ENCODE peak calls at places on chromosome 21, in six cellular contexts. D is IMR-90; U is fibroblast of the aortic adventitia; K is foreskin fibroblast; J is CD4-positive, alpha-beta T cell; B is fibroblast of lung. Z is an unnamed sample.

GRCh38 chr21:45819478-45820170 is 161.9 kb upstream of the COL6A1 start:
- DNase-seq in B (no peak), J (no peak), D (no peak), U (no peak), K (no peak), Z (peak)

GRCh38 chr21:25717491-25718139 is 17.1 kb downstream of the ATP5PF start:
- DNase-seq in U (peak), B (peak), D (peak), K (peak), J (no peak), Z (no peak)

GRCh38 chr21:34885636-34886553 is 163.2 kb downstream of the RUNX1 start:
- DNase-seq in J (no peak), B (peak), D (no peak), U (no peak), K (no peak), Z (no peak)

GRCh38 chr21:45331521-45332257 is 44.0 kb upstream of the POFUT2 start:
- DNase-seq in U (no peak), J (no peak), B (no peak), D (no peak), K (no peak), Z (no peak)

GRCh38 chr21:37877171-37877570 is 39.1 kb downstream of the KCNJ6 start:
- DNase-seq in D (peak), U (peak), K (no peak), B (peak), J (no peak), Z (no peak)

GRCh38 chr21:46219591-46220239 is 8.9 kb downstream of the LSS start:
- DNase-seq in K (no peak), U (no peak), J (no peak), D (no peak), B (no peak), Z (no peak)

GRCh38 chr21:17869115-17869514 is 50.0 kb upstream of the C21orf91 start:
- DNase-seq in B (no peak), K (no peak), D (no peak), U (no peak), J (no peak), Z (no peak)

GRCh38 chr21:39232926-39233325 is 49.7 kb upstream of the PSMG1 start:
- DNase-seq in K (no peak), U (peak), J (no peak), D (peak), B (peak), Z (no peak)

GRCh38 chr21:29114765-29115164 is 15.7 kb upstream of the MAP3K7CL start:
- DNase-seq in U (peak), D (peak), K (peak), J (no peak), B (peak), Z (no peak)

GRCh38 chr21:44713130-44713529 is 1.8 kb upstream of the TSPEAR start:
- DNase-seq in U (no peak), J (no peak), B (no peak), D (no peak), K (no peak), Z (no peak)

GRCh38 chr21:21247441-21247840 is 249.2 kb downstream of the NCAM2 start:
- DNase-seq in B (peak), U (peak), K (no peak), D (peak), J (no peak), Z (no peak)

GRCh38 chr21:44760376-44760775 is 41.2 kb downstream of the UBE2G2 start:
- DNase-seq in D (no peak), K (no peak), J (no peak), U (no peak), B (no peak), Z (no peak)

GRCh38 chr21:41156128-41156527 is 11.8 kb upstream of the BACE2 start:
- DNase-seq in J (no peak), B (no peak), U (no peak), D (no peak), K (no peak), Z (no peak)

GRCh38 chr21:45283611-45284455 is 3.9 kb downstream of the POFUT2 start:
- DNase-seq in B (no peak), U (no peak), J (no peak), D (no peak), K (no peak), Z (no peak)

GRCh38 chr21:18954415-18954972 is 550.9 kb upstream of the TMPRSS15 start:
- DNase-seq in U (no peak), K (no peak), J (no peak), B (no peak), D (no peak), Z (no peak)

GRCh38 chr21:38440746-38441145 is 57.5 kb downstream of the ERG start:
- DNase-seq in K (peak), J (no peak), B (peak), D (peak), U (peak), Z (no peak)

GRCh38 chr21:38965910-38966504 is 160.3 kb downstream of the ETS2 start:
- DNase-seq in J (no peak), B (peak), K (no peak), D (peak), U (no peak), Z (no peak)

GRCh38 chr21:21210552-21210951 is 212.3 kb downstream of the NCAM2 start:
- DNase-seq in U (no peak), J (no peak), D (no peak), K (no peak), B (no peak), Z (no peak)

GRCh38 chr21:18548249-18548648 is 144.7 kb upstream of the TMPRSS15 start:
- DNase-seq in K (no peak), U (no peak), B (no peak), J (no peak), D (no peak), Z (no peak)

GRCh38 chr21:45747802-45748445 is 104.4 kb downstream of the PCBP3 start:
- DNase-seq in U (peak), D (peak), B (peak), K (peak), J (no peak), Z (no peak)

GRCh38 chr21:46554431-46555224 is 50.3 kb downstream of the S100B start:
- DNase-seq in J (no peak), B (no peak), K (no peak), D (no peak), U (no peak), Z (no peak)

GRCh38 chr21:34730194-34730593 is 61.4 kb downstream of the CLIC6 start:
- DNase-seq in J (no peak), B (no peak), D (no peak), U (no peak), K (no peak), Z (no peak)

GRCh38 chr21:39604951-39605350 is 7.8 kb upstream of the B3GALT5 start:
- DNase-seq in K (no peak), D (no peak), B (no peak), U (no peak), J (no peak), Z (no peak)

GRCh38 chr21:23578027-23578426 is 2029.3 kb downstream of the MRPL39 start:
- DNase-seq in K (no peak), D (no peak), B (no peak), U (no peak), J (no peak), Z (no peak)

GRCh38 chr21:41217656-41218380 is 49.9 kb downstream of the BACE2 start:
- DNase-seq in B (peak), U (peak), K (no peak), D (peak), J (no peak), Z (no peak)

GRCh38 chr21:17660862-17661261 is 48.2 kb upstream of the BTG3 start:
- DNase-seq in K (no peak), B (no peak), J (no peak), U (no peak), D (no peak), Z (no peak)

GRCh38 chr21:37367301-37367757 is 756 bp downstream of the DYRK1A start:
- DNase-seq in D (no peak), K (peak), J (no peak), U (no peak), B (no peak), Z (peak)

GRCh38 chr21:45555251-45555556 is 13.0 kb upstream of the SLC19A1 start:
- DNase-seq in D (peak), J (no peak), B (no peak), K (no peak), U (no peak), Z (no peak)

GRCh38 chr21:35136586-35137254 is 87.6 kb upstream of the RUNX1 start:
- DNase-seq in K (peak), D (peak), J (no peak), B (peak), U (peak), Z (no peak)

GRCh38 chr21:39660191-39660590 is 47.5 kb downstream of the B3GALT5 start:
- DNase-seq in J (no peak), B (peak), K (peak), U (peak), D (peak), Z (no peak)

GRCh38 chr21:21366277-21366676 is 368.1 kb downstream of the NCAM2 start:
- DNase-seq in U (no peak), J (no peak), D (no peak), B (no peak), K (no peak), Z (no peak)

GRCh38 chr21:41350436-41351155 is 11.2 kb upstream of the MX2 start:
- DNase-seq in J (no peak), K (no peak), U (no peak), B (no peak), D (no peak), Z (no peak)

GRCh38 chr21:17802568-17802967 is 16.6 kb downstream of the C21orf91 start:
- DNase-seq in J (no peak), B (peak), K (peak), D (peak), U (no peak), Z (no peak)

GRCh38 chr21:45387506-45387905 is 17.5 kb upstream of the COL18A1 start:
- DNase-seq in J (no peak), B (no peak), U (no peak), K (no peak), D (no peak), Z (no peak)

GRCh38 chr21:29055080-29055479 is 18.4 kb downstream of the CCT8 start:
- DNase-seq in B (no peak), K (no peak), D (no peak), J (no peak), U (no peak), Z (no peak)

GRCh38 chr21:34612056-34612455 is 2.9 kb downstream of the RCAN1 start:
- DNase-seq in J (no peak), B (no peak), D (no peak), K (no peak), U (no peak), Z (no peak)

DNA sequence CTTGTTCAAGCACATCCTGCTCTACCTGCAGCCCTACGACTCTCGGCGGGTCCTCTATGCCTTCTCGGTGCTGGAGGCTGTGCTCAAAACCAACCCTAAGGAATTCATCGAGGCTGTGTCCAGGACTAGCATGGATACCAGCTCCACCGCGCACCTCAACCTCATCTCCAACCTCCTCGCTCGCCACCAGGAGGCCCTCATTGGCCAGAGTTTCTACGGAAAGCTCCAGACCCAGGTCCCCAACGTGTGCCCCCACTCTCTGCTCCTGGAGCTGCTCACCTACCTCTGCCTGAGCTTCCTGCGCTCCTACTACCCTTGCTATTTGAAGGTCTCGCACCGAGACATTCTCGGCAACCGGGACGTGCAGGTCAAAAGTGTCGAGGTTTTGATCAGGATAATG is 74.3 kb upstream of the MORC3 start:
- DNase-seq in K (no peak), J (no peak), D (no peak), U (no peak), B (no peak), Z (no peak)
- TF ChIP-seq CTCF in K (no peak), J (no peak), D (no peak), U (no peak), B (no peak), Z (no peak)

GRCh38 chr21:26845066-26845749 is at the start of gene ADAMTS1:
- DNase-seq in J (no peak), U (peak), D (peak), B (peak), K (peak), Z (peak)

GRCh38 chr21:26842976-26843911 is 2.0 kb downstream of the ADAMTS1 start:
- DNase-seq in J (no peak), U (peak), D (peak), K (peak), B (peak), Z (peak)

GRCh38 chr21:26842300-26842699 is 2.9 kb downstream of the ADAMTS1 start:
- DNase-seq in J (no peak), B (peak), U (peak), K (no peak), D (peak), Z (no peak)

GRCh38 chr21:26844258-26845065 is 747 bp downstream of the ADAMTS1 start:
- DNase-seq in J (no peak), U (peak), B (peak), D (peak), K (no peak), Z (no peak)

DNA sequence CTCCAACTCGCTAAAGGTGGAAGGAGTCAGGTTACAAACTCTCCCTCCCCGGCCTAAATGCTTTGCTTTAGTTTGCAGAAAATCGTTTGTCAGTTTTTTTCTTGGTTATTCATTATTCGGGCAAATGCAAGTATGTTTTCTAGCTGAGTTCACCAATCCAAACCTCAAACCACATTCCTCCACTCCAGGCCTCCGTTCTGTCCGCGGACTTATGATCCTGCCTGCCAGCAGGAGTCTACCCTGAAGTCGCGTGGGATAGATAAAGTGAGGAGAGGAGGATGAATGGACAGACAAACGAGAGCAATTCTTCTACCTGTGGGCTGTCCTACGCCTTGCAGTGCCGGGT is 1.3 kb downstream of the ADAMTS1 start:
- DNase-seq in D (peak), J (no peak), B (peak), K (no peak), U (peak), Z (no peak)
- TF ChIP-seq CTCF in D (no peak), J (no peak), B (no peak), K (no peak), U (no peak), Z (no peak)

GRCh38 chr21:42563261-42564045 is 49.8 kb downstream of the SLC37A1 start:
- DNase-seq in B (no peak), J (no peak), U (no peak), D (no peak), K (no peak), Z (no peak)

GRCh38 chr21:42562816-42563215 is 49.2 kb downstream of the SLC37A1 start:
- DNase-seq in B (no peak), D (no peak), K (no peak), J (no peak), U (no peak), Z (no peak)

GRCh38 chr21:42562258-42562657 is 48.6 kb downstream of the SLC37A1 start:
- DNase-seq in U (no peak), B (no peak), J (no peak), D (no peak), K (no peak), Z (no peak)

GRCh38 chr21:42560517-42561179 is 47.0 kb downstream of the SLC37A1 start:
- DNase-seq in J (no peak), D (no peak), K (no peak), U (no peak), B (no peak), Z (no peak)

GRCh38 chr21:42561742-42562141 is 48.1 kb downstream of the SLC37A1 start:
- DNase-seq in B (no peak), U (no peak), D (no peak), J (no peak), K (no peak), Z (no peak)
- TF ChIP-seq CTCF in B (no peak), U (no peak), D (no peak), J (no peak), K (no peak), Z (no peak)

GRCh38 chr21:43269461-43269860 is 100.7 kb downstream of the CRYAA start:
- DNase-seq in B (no peak), D (no peak), J (peak), U (no peak), K (no peak), Z (peak)
- TF ChIP-seq CTCF in B (no peak), D (peak), J (peak), U (no peak), K (peak), Z (peak)

GRCh38 chr21:31659286-31660133 is at the start of gene SOD1:
- DNase-seq in D (peak), U (peak), K (peak), B (peak), J (peak), Z (peak)
- TF ChIP-seq CTCF in D (no peak), U (no peak), K (no peak), B (no peak), J (no peak), Z (no peak)

GRCh38 chr21:43608664-43609063 is 50.6 kb downstream of the HSF2BP start:
- DNase-seq in U (no peak), K (no peak), J (no peak), D (no peak), B (no peak), Z (no peak)
- TF ChIP-seq CTCF in U (no peak), K (no peak), J (no peak), D (no peak), B (no peak), Z (no peak)

Z was measured in activated CD8-positive, alpha-beta T cell treated with anti-CD3 and anti-CD28 coated beads for 36 hours.